ENCODE peak calls at places on chromosomes 13 and 19, in four cellular contexts. K, O, H and Y are unnamed samples.

GRCh38 chr13:26179344-26179743 is 42.8 kb downstream of the RNF6 start:
- DNase-seq in K (no peak), O (no peak), H (no peak), Y (no peak)

GRCh38 chr19:40610396-40611064 is 9.4 kb downstream of the LTBP4 start:
- DNase-seq in K (no peak), O (no peak), H (peak; percentile 67), Y (no peak)

GRCh38 chr13:75480691-75481175 is 1.2 kb downstream of the TBC1D4 start:
- DNase-seq in K (peak; percentile 5), O (peak; percentile 42), H (peak; percentile 68), Y (peak; percentile 88)

GRCh38 chr19:11247934-11248333 is 8.5 kb downstream of the ANGPTL8 start:
- DNase-seq in K (no peak), O (no peak), H (no peak), Y (no peak)

GRCh38 chr19:27962260-27962659 is 1250.7 kb downstream of the UQCRFS1 start:
- DNase-seq in K (no peak), O (no peak), H (no peak), Y (no peak)

GRCh38 chr19:1952635-1953034 is 11.7 kb downstream of the CSNK1G2 start:
- DNase-seq in K (no peak), O (no peak), H (no peak), Y (no peak)

GRCh38 chr19:35166100-35167063 is 11.8 kb downstream of the FXYD5 start:
- DNase-seq in K (no peak), O (no peak), H (no peak), Y (no peak)

GRCh38 chr13:114099918-114100445 is 32.4 kb downstream of the RASA3 start:
- DNase-seq in K (peak; percentile 26), O (no peak), H (peak; percentile 67), Y (peak; percentile 57)

GRCh38 chr19:9808855-9809646 is 9.8 kb downstream of the FBXL12 start:
- DNase-seq in K (no peak), O (no peak), H (no peak), Y (no peak)

GRCh38 chr19:50204811-50205675 is 1.6 kb downstream of the MYH14 start:
- DNase-seq in K (no peak), O (no peak), H (no peak), Y (peak; percentile 4)

GRCh38 chr19:49692102-49692599 is 1.2 kb downstream of the CPT1C start:
- DNase-seq in K (no peak), O (no peak), H (no peak), Y (no peak)

GRCh38 chr13:33722216-33722900 is 95.6 kb upstream of the RFC3 start:
- DNase-seq in K (no peak), O (no peak), H (no peak), Y (no peak)

GRCh38 chr13:91375119-91375729 is 23.2 kb upstream of the GPC5 start:
- DNase-seq in K (no peak), O (no peak), H (peak; percentile 22), Y (no peak)

GRCh38 chr13:114115191-114115671 is 17.2 kb downstream of the RASA3 start:
- DNase-seq in K (no peak), O (no peak), H (peak; percentile 23), Y (no peak)

GRCh38 chr19:43525836-43526771 is 897 bp downstream of the ETHE1 start:
- DNase-seq in K (no peak), O (no peak), H (no peak), Y (no peak)

GRCh38 chr13:113474179-113474578 is 16.3 kb downstream of the DCUN1D2 start:
- DNase-seq in K (no peak), O (no peak), H (no peak), Y (no peak)

GRCh38 chr19:52590728-52591127 is 20.6 kb downstream of the ZNF701 start:
- DNase-seq in K (no peak), O (no peak), H (no peak), Y (no peak)

GRCh38 chr13:95921485-95921884 is 131.7 kb downstream of the UGGT2 start:
- DNase-seq in K (no peak), O (no peak), H (no peak), Y (no peak)

GRCh38 chr19:3471954-3472655 is 8.2 kb downstream of the SMIM24 start:
- DNase-seq in K (no peak), O (peak; percentile 44), H (peak; percentile 50), Y (no peak)

GRCh38 chr19:45947926-45948325 is 25.7 kb downstream of the NOVA2 start:
- DNase-seq in K (no peak), O (no peak), H (no peak), Y (no peak)

GRCh38 chr13:40897058-40897457 is 107.6 kb downstream of the SLC25A15 start:
- DNase-seq in K (no peak), O (no peak), H (no peak), Y (no peak)

GRCh38 chr19:49761625-49762311 is 1.3 kb downstream of the TSKS start:
- DNase-seq in K (no peak), O (peak; percentile 16), H (no peak), Y (no peak)

GRCh38 chr13:99416411-99417121 is 84.7 kb upstream of the TM9SF2 start:
- DNase-seq in K (no peak), O (no peak), H (no peak), Y (no peak)

GRCh38 chr13:114067381-114067885 is 65.0 kb downstream of the RASA3 start:
- DNase-seq in K (no peak), O (no peak), H (no peak), Y (no peak)

GRCh38 chr19:18385675-18386542 is at the start of gene GDF15:
- DNase-seq in K (peak; percentile 87), O (peak; percentile 70), H (peak; percentile 43), Y (peak; percentile 87)

GRCh38 chr13:113458218-113459065 is 5.2 kb upstream of the ADPRHL1 start:
- DNase-seq in K (peak; percentile 12), O (no peak), H (peak; percentile 83), Y (no peak)

GRCh38 chr13:75550159-75550567 is 572 bp downstream of the UCHL3 start:
- DNase-seq in K (peak; percentile 27), O (no peak), H (peak; percentile 40), Y (peak; percentile 26)

GRCh38 chr13:75151081-75151643 is 330.8 kb downstream of the TBC1D4 start:
- DNase-seq in K (no peak), O (no peak), H (no peak), Y (no peak)

GRCh38 chr19:3985643-3986259 is 488 bp upstream of the EEF2 start:
- DNase-seq in K (no peak), O (no peak), H (no peak), Y (no peak)

GRCh38 chr19:4456566-4456842 is 1.1 kb downstream of the UBXN6 start:
- DNase-seq in K (no peak), O (no peak), H (peak; percentile 47), Y (no peak)

GRCh38 chr13:102688306-102688973 is 6.4 kb downstream of the METTL21C start:
- DNase-seq in K (no peak), O (no peak), H (no peak), Y (no peak)

DNA sequence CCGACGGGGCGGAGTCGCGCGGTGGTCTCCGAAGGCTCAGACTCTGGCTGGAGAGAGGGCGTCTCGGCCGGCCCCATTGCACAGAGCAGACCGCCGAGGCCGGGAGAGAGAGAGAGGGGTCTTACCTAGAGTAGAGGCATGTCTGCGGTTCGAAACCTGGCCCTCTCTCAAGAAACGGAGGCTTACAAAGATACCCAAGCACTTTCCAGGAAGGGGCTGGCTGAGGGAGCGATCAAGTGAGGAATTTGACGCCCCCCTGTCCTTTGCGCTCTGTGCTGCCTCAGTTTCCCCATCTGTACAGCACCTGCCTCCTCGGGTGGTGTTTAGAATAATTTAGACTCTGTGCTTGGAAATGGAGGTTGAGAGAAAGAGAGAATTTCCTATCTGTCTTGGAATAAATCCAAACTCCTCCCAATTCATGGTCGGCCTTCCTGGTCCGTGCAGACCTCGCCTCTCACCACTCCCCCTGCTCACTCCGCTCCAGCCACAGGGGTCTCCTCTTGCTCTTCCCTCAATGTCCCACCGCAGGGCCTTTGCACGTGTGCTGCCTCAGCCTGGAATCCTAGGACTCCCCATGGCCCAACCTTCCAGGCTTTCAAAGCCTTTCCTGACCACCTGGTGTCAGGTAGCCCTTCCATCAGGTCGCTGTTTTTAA is 659 bp upstream of the ISOC2 start:
- DNase-seq in K (no peak), O (no peak), H (no peak), Y (no peak)
- H3K4me3 ChIP-seq in K (peak overlapping the region; percentile 58), O (peak overlapping the region; percentile 66), H (peak overlapping the region; percentile 47), Y (peak overlapping the region; percentile 99)

DNA sequence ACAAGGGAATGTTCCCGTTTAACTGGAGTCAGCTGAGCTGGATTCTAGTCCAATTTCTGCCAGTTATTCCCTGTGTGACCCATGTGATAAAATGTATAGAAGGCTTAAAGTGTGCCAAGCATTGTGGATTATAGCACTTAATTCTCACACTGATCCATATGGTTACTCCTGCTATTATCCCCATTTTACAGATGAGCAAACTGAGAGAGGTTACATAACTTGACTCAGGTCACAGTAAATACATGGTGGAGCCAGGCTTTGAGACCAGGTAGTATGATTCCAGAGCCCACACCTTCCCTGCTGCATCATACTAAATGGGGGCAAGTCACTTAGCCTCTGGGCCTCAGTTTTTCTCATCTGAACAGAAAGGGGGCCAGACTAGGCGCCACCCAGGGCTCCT is 2.0 kb upstream of the DHRS12 start:
- DNase-seq in K (no peak), O (no peak), H (no peak), Y (no peak)
- H3K4me3 ChIP-seq in K (no peak overlapping the region), O (no peak overlapping the region), H (no peak overlapping the region), Y (no peak overlapping the region)

GRCh38 chr13:48233097-48233885 is at the start of gene ITM2B:
- DNase-seq in K (peak; percentile 32), O (peak; percentile 62), H (peak; percentile 86), Y (no peak)

GRCh38 chr13:48230541-48230940 is 2.5 kb upstream of the ITM2B start:
- DNase-seq in K (no peak), O (no peak), H (no peak), Y (no peak)

GRCh38 chr13:48232420-48233096 is 448 bp upstream of the ITM2B start:
- DNase-seq in K (no peak), O (no peak), H (no peak), Y (peak; percentile 35)

GRCh38 chr13:48231080-48231479 is 1.9 kb upstream of the ITM2B start:
- DNase-seq in K (no peak), O (no peak), H (no peak), Y (no peak)

GRCh38 chr13:48231948-48232347 is 1.1 kb upstream of the ITM2B start:
- DNase-seq in K (no peak), O (no peak), H (no peak), Y (no peak)
- H3K4me3 ChIP-seq in K (no peak overlapping the region), O (no peak overlapping the region), H (no peak overlapping the region), Y (no peak overlapping the region)

GRCh38 chr19:12995596-12996541 is 594 bp downstream of the NFIX start:
- DNase-seq in K (no peak), O (peak; percentile 24), H (no peak), Y (no peak)

GRCh38 chr19:12997225-12997966 is 2.1 kb downstream of the NFIX start:
- DNase-seq in K (no peak), O (peak; percentile 7), H (no peak), Y (no peak)

GRCh38 chr19:12994701-12995595 is at the start of gene NFIX:
- DNase-seq in K (no peak), O (peak; percentile 56), H (peak; percentile 65), Y (no peak)

GRCh38 chr19:12997967-12998940 is 3.0 kb downstream of the NFIX start:
- DNase-seq in K (no peak), O (peak; percentile 7), H (no peak), Y (no peak)

GRCh38 chr19:12996542-12997094 is 1.3 kb downstream of the NFIX start:
- DNase-seq in K (no peak), O (peak; percentile 6), H (no peak), Y (no peak)
- H3K4me3 ChIP-seq in K (peak overlapping the region; percentile 62), O (peak overlapping the region; percentile 73), H (no peak overlapping the region), Y (peak overlapping the region; percentile 86)

GRCh38 chr13:79406597-79406908 is 498 bp upstream of the RBM26 start:
- DNase-seq in K (no peak), O (no peak), H (no peak), Y (no peak)
- H3K4me3 ChIP-seq in K (peak overlapping the region; percentile 82), O (peak overlapping the region; percentile 91), H (peak overlapping the region; percentile 76), Y (peak overlapping the region; percentile 91)

GRCh38 chr13:98307744-98308524 is 130.9 kb upstream of the RNF113B start:
- DNase-seq in K (no peak), O (no peak), H (no peak), Y (no peak)
- H3K4me3 ChIP-seq in K (no peak overlapping the region), O (no peak overlapping the region), H (no peak overlapping the region), Y (no peak overlapping the region)